ENCODE peak calls at places on chromosomes 13 and 19, in four cellular contexts. Y is H54, T is M059J, E is putamen. N is an unnamed sample.

GRCh38 chr13:103236213-103236612 is 170.0 kb upstream of the SLC10A2 start:
- DNase-seq in Y (no peak), T (no peak), E (no peak), N (no peak)

GRCh38 chr19:35936738-35937268 is 629 bp downstream of the LRFN3 start:
- DNase-seq in Y (no peak), T (no peak), E (no peak), N (no peak)

GRCh38 chr19:38733493-38734175 is 10.6 kb downstream of the CAPN12 start:
- DNase-seq in Y (peak), T (peak), E (no peak), N (no peak)

GRCh38 chr13:76813874-76814273 is 72.3 kb downstream of the KCTD12 start:
- DNase-seq in Y (no peak), T (no peak), E (no peak), N (no peak)

GRCh38 chr13:41802684-41803554 is 158.0 kb downstream of the VWA8 start:
- DNase-seq in Y (no peak), T (peak), E (no peak), N (no peak)

GRCh38 chr19:1512671-1513491 is at the start of gene ADAMTSL5:
- DNase-seq in Y (peak), T (peak), E (no peak), N (no peak)

GRCh38 chr19:14949876-14950275 is 8.6 kb downstream of the OR7C2 start:
- DNase-seq in Y (no peak), T (no peak), E (no peak), N (no peak)

GRCh38 chr13:49810825-49811526 is 18.5 kb upstream of the KPNA3 start:
- DNase-seq in Y (no peak), T (peak), E (no peak), N (no peak)

GRCh38 chr13:60591348-60591747 is 194.3 kb downstream of the TDRD3 start:
- DNase-seq in Y (peak), T (peak), E (peak), N (no peak)

GRCh38 chr13:109157275-109157674 is 527.9 kb downstream of the MYO16 start:
- DNase-seq in Y (no peak), T (no peak), E (no peak), N (no peak)